ENCODE peak calls at places on chromosomes 5 and 9, in seven cellular contexts. V, W, B, N, S, K and P are unnamed samples.

GRCh38 chr5:146205499-146206202 is 2.2 kb downstream of the RBM27 start:
- DNase-seq in N (no peak), B (no peak), K (no peak), W (no peak), S (no peak), V (no peak), P (no peak)

GRCh38 chr5:63131618-63132285 is 553.1 kb downstream of the LRRC70 start:
- DNase-seq in W (no peak), N (no peak), K (no peak), B (no peak), S (no peak), V (no peak), P (no peak)

GRCh38 chr5:61866930-61867329 is 439.1 kb upstream of the KIF2A start:
- DNase-seq in S (no peak), K (no peak), N (peak; percentile 47), B (no peak), V (no peak), W (no peak), P (peak; percentile 64)

GRCh38 chr9:111957856-111958631 is 61.4 kb downstream of the UGCG start:
- DNase-seq in K (no peak), W (no peak), S (no peak), B (no peak), V (peak; percentile 99), N (peak; percentile 97), P (peak; percentile 97)

GRCh38 chr5:14669975-14670374 is 5.5 kb downstream of the OTULIN start:
- DNase-seq in V (no peak), K (no peak), B (no peak), W (no peak), N (no peak), S (no peak), P (no peak)

GRCh38 chr9:97502222-97502983 is 937 bp downstream of the TMOD1 start:
- DNase-seq in K (no peak), N (no peak), S (peak; percentile 71), B (no peak), W (no peak), V (no peak), P (no peak)

GRCh38 chr5:71586052-71586940 is 844 bp upstream of the MCCC2 start:
- DNase-seq in W (no peak), S (no peak), B (no peak), N (no peak), V (no peak), K (no peak), P (no peak)

GRCh38 chr5:137743031-137743640 is 7.2 kb upstream of the KLHL3 start:
- DNase-seq in W (no peak), N (peak; percentile 75), V (no peak), S (no peak), K (peak; percentile 23), B (peak; percentile 56), P (peak; percentile 45)

GRCh38 chr9:110008663-110009062 is 199.3 kb downstream of the C9orf152 start:
- DNase-seq in V (no peak), W (no peak), S (no peak), K (no peak), B (no peak), N (no peak), P (no peak)

GRCh38 chr9:134765785-134766184 is 114.8 kb upstream of the FCN2 start:
- DNase-seq in V (no peak), N (no peak), W (no peak), B (no peak), K (no peak), S (no peak), P (no peak)